ENCODE peak calls at places on chromosomes 11 and 22, in eight cellular contexts. V is stimulated activated CD4-positive, alpha-beta T cell treated with anti-CD3 and anti-CD28 coated beads, Interleukin-15, amount 100 ng/mL, for 24 hours; X is activated CD4-positive, alpha-beta T cell treated with anti-CD3 and anti-CD28 coated beads, Interleukin-2, amount 50 U/mL, for 48 hours; N is activated naive CD4-positive, alpha-beta T cell; R is ELF-1; S is choroid plexus epithelial cell; M is NCI-H2029 treated with DMSO at 0.1 percent for 48 hours; Q is lower lobe of right lung. K is an unnamed sample.

GRCh38 chr11:66007201-66007634 is 4.6 kb upstream of the CST6 start:
- DNase-seq in X (no peak), S (no peak), Q (no peak), M (no peak), R (peak), N (no peak), V (no peak), K (no peak)

GRCh38 chr11:21364866-21365624 is 695.7 kb downstream of the NELL1 start:
- DNase-seq in X (no peak), S (no peak), M (no peak), N (no peak), Q (no peak), V (no peak), R (no peak), K (no peak)

GRCh38 chr22:38843201-38843715 is 570 bp downstream of the NPTXR start:
- DNase-seq in N (peak), X (peak), V (peak), M (no peak), Q (peak), R (peak), S (peak), K (peak)

GRCh38 chr22:46122511-46122971 is 27.8 kb upstream of the PPARA start:
- DNase-seq in X (peak), S (peak), V (peak), R (peak), Q (peak), N (peak), M (no peak), K (peak)

GRCh38 chr11:94002226-94002625 is 18.9 kb upstream of the HEPHL1 start:
- DNase-seq in R (no peak), X (no peak), V (no peak), S (peak), N (no peak), M (no peak), Q (no peak), K (no peak)

GRCh38 chr11:125627236-125627910 is 2.4 kb downstream of the CHEK1 start:
- DNase-seq in V (no peak), R (no peak), X (no peak), S (peak), N (no peak), M (no peak), Q (no peak), K (no peak)

GRCh38 chr11:134497586-134497985 is 85.5 kb upstream of the B3GAT1 start:
- DNase-seq in R (no peak), V (no peak), Q (no peak), N (no peak), X (no peak), M (peak), S (no peak), K (no peak)

GRCh38 chr22:27985323-27986275 is 66.5 kb upstream of the PITPNB start:
- DNase-seq in Q (no peak), X (no peak), V (no peak), N (no peak), R (no peak), M (no peak), S (no peak), K (no peak)

GRCh38 chr11:114738954-114739353 is 60.6 kb downstream of the NXPE2 start:
- DNase-seq in Q (no peak), N (no peak), M (peak), S (peak), R (peak), X (peak), V (peak), K (no peak)

GRCh38 chr11:93895106-93895862 is 44.9 kb upstream of the VSTM5 start:
- DNase-seq in V (peak), N (no peak), M (peak), Q (no peak), S (peak), X (no peak), R (no peak), K (no peak)

GRCh38 chr11:36075053-36075452 is 131.2 kb downstream of the LDLRAD3 start:
- DNase-seq in S (peak), Q (no peak), N (no peak), V (no peak), R (peak), M (no peak), X (no peak), K (no peak)

GRCh38 chr11:2699185-2699530 is 636 bp downstream of the KCNQ1OT1 start:
- DNase-seq in R (no peak), V (peak), S (peak), X (peak), M (no peak), N (no peak), Q (peak), K (no peak)

GRCh38 chr22:24703101-24703500 is 71.4 kb downstream of the PIWIL3 start:
- DNase-seq in M (peak), S (peak), X (no peak), N (no peak), V (no peak), Q (no peak), R (no peak), K (no peak)

GRCh38 chr11:32259641-32260081 is 168.8 kb downstream of the RCN1 start:
- DNase-seq in N (no peak), R (no peak), M (no peak), S (peak), X (no peak), Q (peak), V (peak), K (no peak)

GRCh38 chr22:41857160-41857859 is 24.4 kb downstream of the SREBF2 start:
- DNase-seq in N (peak), M (no peak), Q (no peak), R (peak), V (peak), S (peak), X (peak), K (no peak)

GRCh38 chr11:85062626-85063025 is 564.5 kb downstream of the DLG2 start:
- DNase-seq in N (no peak), S (no peak), M (no peak), V (no peak), R (no peak), Q (no peak), X (no peak), K (no peak)

GRCh38 chr11:102006835-102007566 is 40.2 kb upstream of the CFAP300 start:
- DNase-seq in X (no peak), M (peak), V (no peak), R (no peak), Q (no peak), S (no peak), N (no peak), K (no peak)

GRCh38 chr22:23376256-23376655 is 195.9 kb downstream of the BCR start:
- DNase-seq in V (peak), X (peak), M (no peak), S (peak), Q (no peak), N (no peak), R (peak), K (no peak)

GRCh38 chr11:34773826-34774225 is 142.4 kb downstream of the APIP start:
- DNase-seq in R (no peak), Q (no peak), M (no peak), S (peak), N (no peak), X (no peak), V (no peak), K (no peak)

GRCh38 chr11:122817121-122817520 is 21.2 kb upstream of the CRTAM start:
- DNase-seq in M (peak), S (no peak), Q (no peak), V (no peak), X (no peak), N (no peak), R (peak), K (no peak)

GRCh38 chr11:13339196-13340153 is 61.9 kb downstream of the BMAL1 start:
- DNase-seq in M (peak), V (peak), X (no peak), R (peak), N (no peak), Q (no peak), S (peak), K (no peak)

GRCh38 chr22:29143848-29144785 is 61.6 kb upstream of the EMID1 start:
- DNase-seq in N (no peak), S (no peak), M (peak), R (no peak), X (no peak), Q (no peak), V (no peak), K (no peak)

GRCh38 chr11:117221775-117222517 is 9.9 kb downstream of the PCSK7 start:
- DNase-seq in S (peak), N (no peak), R (no peak), Q (no peak), V (no peak), M (peak), X (no peak), K (no peak)

GRCh38 chr11:100753144-100753543 is 66.1 kb downstream of the ARHGAP42 start:
- DNase-seq in V (no peak), R (peak), X (no peak), M (no peak), Q (no peak), S (no peak), N (no peak), K (no peak)